ENCODE peak calls at places on chromosomes 1 and 21, in six cellular contexts. Z, Y, U, E, A and V are unnamed samples.

GRCh38 chr1:235295902-235296350 is 32.1 kb downstream of the ARID4B start:
- ATAC-seq in U (no peak), E (peak; percentile 90), Z (peak; percentile 71), Y (peak; percentile 94), A (peak; percentile 27), V (no peak)

GRCh38 chr1:88774151-88774556 is 90.1 kb downstream of the PKN2 start:
- ATAC-seq in U (no peak), Z (no peak), A (no peak), Y (no peak), E (no peak), V (no peak)

GRCh38 chr1:44903261-44903660 is 60.2 kb upstream of the PTCH2 start:
- ATAC-seq in U (peak; percentile 87), Z (no peak), E (no peak), A (no peak), Y (no peak), V (peak; percentile 25)

GRCh38 chr1:17569200-17570139 is 30.0 kb downstream of the ARHGEF10L start:
- ATAC-seq in Y (peak; percentile 73), U (peak; percentile 82), Z (peak; percentile 71), E (peak; percentile 82), A (peak; percentile 71), V (peak; percentile 89)

GRCh38 chr21:15343066-15343465 is 278.3 kb upstream of the NRIP1 start:
- ATAC-seq in U (no peak), Z (no peak), E (no peak), A (no peak), Y (no peak), V (no peak)

GRCh38 chr1:16445052-16445451 is 4.5 kb downstream of the NECAP2 start:
- ATAC-seq in U (no peak), Y (no peak), Z (no peak), E (no peak), A (no peak), V (no peak)

GRCh38 chr1:27632387-27633297 is 2.3 kb downstream of the FGR start:
- ATAC-seq in A (no peak), E (no peak), Z (peak; percentile 7), Y (no peak), U (no peak), V (no peak)

GRCh38 chr21:27743971-27744564 is 777.2 kb upstream of the ADAMTS5 start:
- ATAC-seq in Y (no peak), U (no peak), A (no peak), E (no peak), Z (no peak), V (no peak)

GRCh38 chr1:160814856-160815255 is 18.9 kb downstream of the LY9 start:
- ATAC-seq in Z (no peak), E (no peak), Y (no peak), A (no peak), U (no peak), V (no peak)

GRCh38 chr1:248596615-248597014 is 885 bp downstream of the OR2T10 start:
- ATAC-seq in A (no peak), E (no peak), Y (no peak), U (no peak), Z (no peak), V (no peak)

GRCh38 chr21:35394634-35395369 is 345.7 kb upstream of the RUNX1 start:
- ATAC-seq in A (no peak), Z (no peak), Y (no peak), U (no peak), E (no peak), V (no peak)

GRCh38 chr1:234237416-234237815 is 135.8 kb upstream of the COA6 start:
- ATAC-seq in Y (no peak), Z (no peak), A (no peak), E (no peak), U (no peak), V (no peak)

GRCh38 chr1:14755518-14756252 is 157.2 kb downstream of the KAZN start:
- ATAC-seq in E (no peak), U (no peak), Z (no peak), A (no peak), Y (no peak), V (no peak)

GRCh38 chr1:244234009-244234643 is 183.0 kb downstream of the ZBTB18 start:
- ATAC-seq in Y (no peak), E (peak; percentile 35), U (no peak), Z (no peak), A (no peak), V (no peak)

GRCh38 chr1:157753611-157754010 is 23.3 kb downstream of the FCRL2 start:
- ATAC-seq in U (no peak), Y (no peak), E (no peak), A (no peak), Z (no peak), V (no peak)

GRCh38 chr1:6129313-6129712 is 50.8 kb downstream of the CHD5 start:
- ATAC-seq in Z (no peak), E (no peak), A (no peak), Y (no peak), U (no peak), V (no peak)

GRCh38 chr1:183239220-183239742 is 53.2 kb downstream of the LAMC2 start:
- ATAC-seq in E (no peak), Z (no peak), Y (no peak), A (no peak), U (no peak), V (no peak)

GRCh38 chr1:219526074-219526473 is 86.8 kb downstream of the ZC3H11B start:
- ATAC-seq in A (no peak), Y (no peak), Z (no peak), U (no peak), E (no peak), V (no peak)

GRCh38 chr1:226223157-226223785 is at the start of gene MIXL1:
- ATAC-seq in Z (no peak), U (no peak), E (no peak), Y (no peak), A (no peak), V (no peak)

GRCh38 chr1:184388671-184389292 is 2.0 kb downstream of the C1orf21 start:
- ATAC-seq in Z (no peak), E (peak; percentile 46), Y (no peak), A (no peak), U (no peak), V (no peak)

GRCh38 chr1:166944186-166944967 is 31.0 kb downstream of the ILDR2 start:
- ATAC-seq in U (no peak), A (no peak), Y (no peak), E (no peak), Z (no peak), V (no peak)

GRCh38 chr21:31117046-31117916 is 79.0 kb upstream of the KRTAP19-8 start:
- ATAC-seq in E (no peak), U (no peak), Z (no peak), Y (no peak), A (no peak), V (no peak)

GRCh38 chr1:212566522-212567479 is 41.8 kb upstream of the ATF3 start:
- ATAC-seq in A (peak; percentile 91), E (peak; percentile 90), Z (peak; percentile 84), Y (peak; percentile 93), U (peak; percentile 87), V (peak; percentile 89)

GRCh38 chr1:9589719-9590157 is 1.0 kb downstream of the TMEM201 start:
- ATAC-seq in Y (no peak), Z (no peak), E (no peak), U (no peak), A (no peak), V (no peak)

GRCh38 chr1:9590201-9590600 is 1.5 kb downstream of the TMEM201 start:
- ATAC-seq in Z (no peak), A (no peak), U (no peak), E (peak; percentile 3), Y (no peak), V (no peak)

GRCh38 chr1:9589144-9589718 is 520 bp downstream of the TMEM201 start:
- ATAC-seq in E (peak; percentile 10), U (no peak), Z (no peak), A (no peak), Y (no peak), V (peak; percentile 4)

GRCh38 chr1:9586147-9586766 is 2.5 kb upstream of the TMEM201 start:
- ATAC-seq in A (no peak), U (no peak), Z (no peak), E (no peak), Y (no peak), V (no peak)

GRCh38 chr1:9588551-9589143 is at the start of gene TMEM201:
- ATAC-seq in E (peak; percentile 62), Z (peak; percentile 96), U (peak; percentile 95), A (peak; percentile 97), Y (peak; percentile 96), V (peak; percentile 95)
- H3K27ac ChIP-seq in E (peak within 1 kb of the TSS; percentile 81), Z (peak within 1 kb of the TSS; percentile 76), U (peak within 1 kb of the TSS; percentile 48), A (peak within 1 kb of the TSS; percentile 81), Y (peak within 1 kb of the TSS; percentile 15), V (peak within 1 kb of the TSS; percentile 87)

DNA sequence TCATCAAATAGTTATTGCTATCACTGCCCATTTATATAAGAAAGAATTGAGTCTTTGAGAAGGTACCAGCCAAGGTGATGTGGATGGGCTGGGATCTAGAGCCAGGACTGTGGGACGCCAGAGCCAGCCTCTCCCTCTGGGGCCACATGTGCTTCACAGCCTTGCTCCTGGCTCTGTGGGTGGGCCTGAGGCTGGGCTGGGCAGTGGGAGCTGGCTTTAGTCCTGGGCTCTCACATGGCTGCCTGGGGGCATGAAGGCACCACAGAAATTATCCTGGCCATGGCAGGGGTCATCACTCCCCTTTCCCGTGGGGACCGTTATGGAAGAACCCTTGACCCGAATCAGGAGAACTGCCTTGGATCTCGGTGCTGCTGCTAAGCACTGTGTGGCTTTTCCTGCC is 203.1 kb downstream of the TRABD2B start:
- ATAC-seq in Z (no peak), A (no peak), E (no peak), U (no peak), Y (no peak), V (no peak)
- H3K9me3 ChIP-seq in Z (no peaks in the 10 kb centered on the region), A (no peaks in the 10 kb centered on the region), E (no peaks in the 10 kb centered on the region), U (no peaks in the 10 kb centered on the region), Y (no peaks in the 10 kb centered on the region), V (no peaks in the 10 kb centered on the region)

GRCh38 chr1:179293340-179294327 is at the start of gene SOAT1:
- ATAC-seq in E (peak; percentile 89), U (peak; percentile 98), A (peak; percentile 95), Z (peak; percentile 97), Y (peak; percentile 88), V (peak; percentile 98)
- TF ChIP-seq CTCF in E (no peak), U (no peak), A (no peak), Z (peak; percentile 44), Y (no peak), V (no peak)

GRCh38 chr1:209767105-209767504 is 11.3 kb downstream of the TRAF3IP3 start:
- ATAC-seq in Z (no peak), E (no peak), A (no peak), U (no peak), Y (no peak), V (no peak)

GRCh38 chr1:209769171-209769904 is 13.5 kb downstream of the TRAF3IP3 start:
- ATAC-seq in U (peak; percentile 91), A (peak; percentile 84), Y (no peak), E (peak; percentile 33), Z (peak; percentile 69), V (peak; percentile 93)

GRCh38 chr1:209768354-209768774 is 12.5 kb downstream of the TRAF3IP3 start:
- ATAC-seq in Y (no peak), U (no peak), Z (peak; percentile 19), E (no peak), A (no peak), V (no peak)

GRCh38 chr1:209766051-209766450 is 10.2 kb downstream of the TRAF3IP3 start:
- ATAC-seq in Y (no peak), U (no peak), Z (no peak), A (no peak), E (no peak), V (no peak)

DNA sequence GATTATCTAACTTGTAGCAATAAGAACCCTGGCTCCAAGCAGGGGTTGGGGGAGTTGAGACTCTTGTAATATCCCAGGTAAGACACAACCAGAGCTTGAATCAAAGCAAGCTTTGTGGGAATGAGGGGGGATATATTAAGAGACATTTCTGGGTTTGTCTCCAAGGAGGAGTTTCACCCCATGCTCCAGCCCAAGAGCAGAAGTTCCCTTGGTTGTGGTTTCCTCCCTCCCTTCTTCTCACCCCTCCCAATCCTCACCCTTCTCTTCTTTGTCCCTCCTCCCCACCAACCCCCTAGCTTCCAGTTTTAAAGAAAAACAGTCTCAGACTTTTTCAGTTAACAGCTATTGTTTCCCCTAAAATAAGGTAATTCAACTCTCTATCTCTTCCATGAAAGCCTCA is 11.9 kb downstream of the TRAF3IP3 start:
- ATAC-seq in U (no peak), E (no peak), A (no peak), Z (no peak), Y (no peak), V (no peak)
- H3K27ac ChIP-seq in U (peak overlapping the region; percentile 85), E (no peak overlapping the region), A (no peak overlapping the region), Z (peak overlapping the region; percentile 81), Y (no peak overlapping the region), V (no peak overlapping the region)